ENCODE peak calls at places on chromosomes 7 and 10, in six cellular contexts. M is ascending aorta, U is AG04450, J is HepG2, B is transverse colon, V is B cell. T is an unnamed sample.
A peak's percentile ranks its signal among the peaks of the same experiment; 100 is the strongest.

GRCh38 chr10:114635101-114635500 is 23.0 kb downstream of the ABLIM1 start:
- DNase-seq in B (no peak), M (no peak), V (no peak), J (no peak), U (no peak), T (no peak)

GRCh38 chr10:93701903-93702277 is 502 bp downstream of the FRA10AC1 start:
- DNase-seq in U (no peak), J (peak; percentile 7), B (no peak), V (no peak), M (no peak), T (no peak)

GRCh38 chr10:103772096-103772845 is 83.1 kb downstream of the SH3PXD2A start:
- DNase-seq in M (peak; percentile 85), V (peak; percentile 67), B (peak; percentile 87), J (no peak), U (peak; percentile 99), T (peak; percentile 82)

GRCh38 chr7:29345590-29345989 is 151.0 kb downstream of the CHN2 start:
- DNase-seq in J (peak; percentile 38), B (peak; percentile 41), V (no peak), M (peak; percentile 67), U (no peak), T (no peak)

GRCh38 chr7:17130281-17131059 is 168.0 kb upstream of the AHR start:
- DNase-seq in U (peak; percentile 39), B (no peak), V (no peak), J (peak; percentile 98), M (no peak), T (no peak)

GRCh38 chr10:94192974-94193373 is 169.8 kb downstream of the NOC3L start:
- DNase-seq in V (no peak), M (no peak), U (no peak), B (no peak), J (no peak), T (no peak)

GRCh38 chr7:128941323-128941890 is 3.7 kb downstream of the IRF5 start:
- DNase-seq in V (no peak), U (no peak), B (no peak), M (no peak), J (no peak), T (no peak)

GRCh38 chr10:26449726-26450125 is 11.6 kb downstream of the APBB1IP start:
- DNase-seq in U (no peak), J (no peak), V (no peak), B (no peak), M (no peak), T (no peak)

GRCh38 chr10:28532223-28532508 is 752 bp upstream of the WAC start:
- DNase-seq in U (peak; percentile 6), J (peak; percentile 27), M (peak; percentile 76), B (no peak), V (no peak), T (no peak)

GRCh38 chr10:34299105-34299611 is 515.9 kb downstream of the PARD3 start:
- DNase-seq in M (no peak), J (no peak), U (no peak), V (no peak), B (no peak), T (no peak)

GRCh38 chr10:8086315-8086714 is 31.8 kb downstream of the GATA3 start:
- DNase-seq in V (no peak), B (no peak), U (no peak), M (no peak), J (no peak), T (no peak)

GRCh38 chr10:31619410-31620095 is 300.5 kb downstream of the ZEB1 start:
- DNase-seq in J (no peak), V (no peak), M (no peak), B (no peak), U (no peak), T (no peak)

GRCh38 chr7:149864751-149865150 is 9.0 kb upstream of the ATP6V0E2 start:
- DNase-seq in B (no peak), V (no peak), M (no peak), J (no peak), U (no peak), T (no peak)

GRCh38 chr10:72121389-72121788 is 33.0 kb upstream of the SPOCK2 start:
- DNase-seq in B (no peak), M (no peak), V (no peak), J (no peak), U (no peak), T (no peak)

GRCh38 chr10:23994459-23995046 is 214.4 kb upstream of the KIAA1217 start:
- DNase-seq in J (peak; percentile 46), M (peak; percentile 69), U (peak; percentile 7), V (no peak), B (peak; percentile 52), T (peak; percentile 71)

GRCh38 chr7:33736521-33737221 is 168.7 kb upstream of the BMPER start:
- DNase-seq in U (no peak), B (no peak), V (no peak), M (no peak), J (no peak), T (no peak)

GRCh38 chr7:234712-235553 is 42.6 kb downstream of the FAM20C start:
- DNase-seq in V (no peak), M (peak; percentile 83), J (peak; percentile 78), U (peak; percentile 65), B (peak; percentile 37), T (no peak)

GRCh38 chr7:43328785-43329380 is 216.4 kb downstream of the HECW1 start:
- DNase-seq in U (no peak), M (no peak), J (no peak), V (no peak), B (no peak), T (no peak)

GRCh38 chr7:15820319-15820718 is 133.8 kb upstream of the MEOX2 start:
- DNase-seq in B (no peak), J (no peak), M (no peak), U (no peak), V (no peak), T (no peak)

GRCh38 chr7:31192996-31193395 is 140.9 kb downstream of the ADCYAP1R1 start:
- DNase-seq in V (no peak), M (no peak), J (peak; percentile 35), B (peak; percentile 31), U (no peak), T (peak; percentile 64)

GRCh38 chr7:159034988-159035387 is 109.7 kb downstream of the VIPR2 start:
- DNase-seq in V (no peak), B (no peak), J (no peak), M (peak; percentile 48), U (no peak), T (no peak)

GRCh38 chr10:124560377-124560776 is 98.8 kb downstream of the LHPP start:
- DNase-seq in U (peak; percentile 16), B (peak; percentile 28), M (peak; percentile 88), J (no peak), V (no peak), T (no peak)

GRCh38 chr7:27201231-27202017 is 1.5 kb upstream of the HOXA13 start:
- DNase-seq in B (no peak), V (peak; percentile 66), M (peak; percentile 61), U (no peak), J (no peak), T (no peak)

GRCh38 chr7:26860361-26860760 is 4.0 kb downstream of the SKAP2 start:
- DNase-seq in J (peak; percentile 42), B (peak; percentile 25), U (no peak), V (no peak), M (no peak), T (no peak)

GRCh38 chr10:121244791-121245190 is 353.5 kb downstream of the FGFR2 start:
- DNase-seq in M (no peak), U (no peak), V (no peak), B (no peak), J (no peak), T (no peak)

GRCh38 chr7:156820445-156821063 is 72.4 kb downstream of the LMBR1 start:
- DNase-seq in V (no peak), B (no peak), U (no peak), J (no peak), M (no peak), T (no peak)

GRCh38 chr7:90999989-91000979 is 263.9 kb upstream of the FZD1 start:
- DNase-seq in V (no peak), M (no peak), U (peak; percentile 7), J (no peak), B (no peak), T (no peak)

GRCh38 chr7:130224210-130224609 is 16.6 kb downstream of the SSMEM1 start:
- DNase-seq in B (no peak), J (no peak), M (no peak), V (no peak), U (no peak), T (no peak)
- TF ChIP-seq CTCF in B (no peak), J (no peak), M (no peak), V (no peak), U (no peak), T (no peak)

GRCh38 chr10:67788028-67788886 is 49.7 kb downstream of the DNAJC12 start:
- DNase-seq in V (peak; percentile 34), U (no peak), M (no peak), J (peak; percentile 42), B (peak; percentile 79), T (no peak)
- TF ChIP-seq CTCF in V (peak; percentile 68), U (peak; percentile 51), M (peak; percentile 18), J (peak; percentile 96), B (peak; percentile 53), T (peak; percentile 44)

GRCh38 chr10:88315746-88316145 is 267.4 kb downstream of the RNLS start:
- DNase-seq in J (no peak), B (no peak), V (no peak), U (no peak), M (no peak), T (no peak)

GRCh38 chr10:88317099-88317498 is 266.0 kb downstream of the RNLS start:
- DNase-seq in B (no peak), J (no peak), V (no peak), M (no peak), U (no peak), T (no peak)

GRCh38 chr10:88319960-88320517 is 263.1 kb downstream of the RNLS start:
- DNase-seq in B (no peak), J (no peak), V (no peak), M (no peak), U (no peak), T (no peak)

GRCh38 chr10:88316292-88316861 is 266.7 kb downstream of the RNLS start:
- DNase-seq in M (no peak), V (no peak), B (no peak), U (no peak), J (no peak), T (no peak)

DNA sequence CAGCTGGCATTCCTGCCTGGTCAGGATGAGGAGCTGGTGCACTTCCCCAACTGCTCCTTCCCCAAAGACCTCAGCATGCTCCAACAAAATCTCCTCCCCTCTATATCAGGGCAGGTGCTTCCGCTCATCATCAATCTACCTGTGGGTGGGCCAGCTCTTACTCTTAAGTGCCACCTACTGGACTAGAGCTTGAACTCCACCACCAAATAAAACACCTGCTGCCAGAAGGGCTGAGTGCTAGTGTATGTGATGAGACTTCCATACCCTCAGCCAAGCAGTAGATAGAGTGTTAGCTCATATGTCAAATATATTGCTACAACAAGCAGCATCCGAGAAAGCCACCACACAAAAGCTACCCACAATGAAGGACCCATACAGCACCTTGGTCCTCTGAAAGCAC is 264.3 kb downstream of the RNLS start:
- DNase-seq in B (no peak), M (no peak), U (no peak), V (no peak), J (peak; percentile 1), T (no peak)
- TF ChIP-seq CTCF in B (no peak), M (no peak), U (no peak), V (no peak), J (peak; percentile 40), T (no peak)

GRCh38 chr7:135662373-135663114 is at the start of gene STMP1:
- DNase-seq in U (peak; percentile 86), J (peak; percentile 81), V (peak; percentile 95), B (peak; percentile 98), M (peak; percentile 98), T (peak; percentile 96)
- TF ChIP-seq CTCF in U (peak; percentile 70), J (peak; percentile 90), V (peak; percentile 75), B (peak; percentile 86), M (no peak), T (peak; percentile 88)

GRCh38 chr10:101889256-101890210 is 45.9 kb upstream of the KCNIP2 start:
- DNase-seq in U (peak; percentile 61), V (peak; percentile 67), B (peak; percentile 73), M (peak; percentile 70), J (peak; percentile 64), T (peak; percentile 73)
- TF ChIP-seq CTCF in U (peak; percentile 97), V (peak; percentile 90), B (peak; percentile 81), M (peak; percentile 69), J (peak; percentile 72), T (peak; percentile 84)